ENCODE peak calls at places on chromosomes 12 and 14, in six cellular contexts. E, Z, K, N, P and X are unnamed samples.

GRCh38 chr12:47648056-47648579 is 57.7 kb downstream of the RPAP3 start:
- DNase-seq in Z (no peak), K (no peak), E (no peak), N (no peak), P (no peak), X (no peak)

GRCh38 chr14:72839753-72840390 is 54.0 kb downstream of the DPF3 start:
- DNase-seq in K (no peak), Z (no peak), P (no peak), E (no peak), N (no peak), X (no peak)

GRCh38 chr14:54105406-54105805 is 148.8 kb upstream of the BMP4 start:
- DNase-seq in N (no peak), Z (no peak), E (peak), K (no peak), P (no peak), X (no peak)

GRCh38 chr14:92717571-92718042 is 30.8 kb downstream of the LGMN start:
- DNase-seq in N (no peak), K (no peak), Z (no peak), P (no peak), E (no peak), X (no peak)

GRCh38 chr14:62162998-62163589 is 400.9 kb downstream of the SNAPC1 start:
- DNase-seq in E (peak), N (no peak), Z (no peak), K (no peak), P (peak), X (no peak)

GRCh38 chr14:70926187-70926830 is 19.1 kb downstream of the PCNX1 start:
- DNase-seq in N (no peak), E (no peak), K (no peak), P (no peak), Z (no peak), X (no peak)

GRCh38 chr14:46686652-46687051 is 35.1 kb upstream of the RPL10L start:
- DNase-seq in Z (no peak), P (peak), E (peak), N (no peak), K (no peak), X (no peak)

GRCh38 chr12:32025906-32026305 is 66.7 kb downstream of the RESF1 start:
- DNase-seq in Z (no peak), P (no peak), N (no peak), E (no peak), K (no peak), X (no peak)

GRCh38 chr14:60807971-60808370 is 73.4 kb downstream of the MNAT1 start:
- DNase-seq in N (no peak), K (no peak), Z (no peak), P (no peak), E (peak), X (no peak)

GRCh38 chr12:4978737-4979136 is 64.9 kb upstream of the KCNA5 start:
- DNase-seq in K (no peak), Z (no peak), E (no peak), P (no peak), N (no peak), X (no peak)

GRCh38 chr12:53798575-53798974 is 46.8 kb upstream of the CISTR start:
- DNase-seq in P (peak), Z (no peak), N (no peak), E (no peak), K (no peak), X (no peak)

GRCh38 chr14:61281186-61281676 is at the start of gene TMEM30B:
- DNase-seq in K (no peak), N (peak), Z (no peak), E (peak), P (no peak), X (peak)

GRCh38 chr14:89336338-89336737 is 80.7 kb downstream of the FOXN3 start:
- DNase-seq in N (no peak), Z (no peak), E (peak), P (peak), K (no peak), X (no peak)

GRCh38 chr14:71714225-71714624 is 218.0 kb upstream of the RGS6 start:
- DNase-seq in Z (no peak), E (no peak), P (no peak), N (no peak), K (no peak), X (no peak)

GRCh38 chr14:99780690-99781089 is 12.5 kb upstream of the EML1 start:
- DNase-seq in N (no peak), P (no peak), E (peak), Z (no peak), K (no peak), X (no peak)

GRCh38 chr12:29066061-29066588 is 83.0 kb upstream of the FAR2 start:
- DNase-seq in E (peak), K (no peak), N (no peak), P (peak), Z (no peak), X (no peak)

GRCh38 chr12:1670244-1670814 is 20.5 kb upstream of the ADIPOR2 start:
- DNase-seq in E (no peak), P (no peak), N (no peak), Z (no peak), K (no peak), X (no peak)

GRCh38 chr12:89529738-89530137 is 3.9 kb upstream of the POC1B start:
- DNase-seq in P (peak), Z (no peak), E (peak), K (no peak), N (no peak), X (no peak)

GRCh38 chr12:88035907-88036289 is 6.7 kb upstream of the C12orf50 start:
- DNase-seq in N (peak), E (peak), Z (no peak), K (no peak), P (no peak), X (no peak)

GRCh38 chr14:55109846-55110245 is 19.2 kb upstream of the LGALS3 start:
- DNase-seq in K (no peak), Z (no peak), N (no peak), E (no peak), P (no peak), X (no peak)

GRCh38 chr12:65765436-65765813 is 58.9 kb upstream of the HMGA2 start:
- DNase-seq in E (peak), Z (no peak), P (no peak), N (no peak), K (no peak), X (no peak)

GRCh38 chr12:122116707-122117535 is 38.4 kb downstream of the MLXIP start:
- DNase-seq in K (no peak), E (no peak), P (no peak), N (no peak), Z (no peak), X (peak)

GRCh38 chr12:105275997-105276760 is 40.2 kb upstream of the APPL2 start:
- DNase-seq in K (no peak), P (peak), Z (no peak), N (peak), E (peak), X (no peak)

GRCh38 chr12:51160814-51161459 is 12.0 kb downstream of the TFCP2 start:
- DNase-seq in P (peak), E (no peak), Z (no peak), K (no peak), N (no peak), X (no peak)

GRCh38 chr12:107480836-107481608 is 204.6 kb upstream of the PWP1 start:
- DNase-seq in N (no peak), Z (no peak), K (no peak), P (no peak), E (no peak), X (no peak)

GRCh38 chr12:61071015-61071414 is 1189.2 kb upstream of the USP15 start:
- DNase-seq in K (no peak), Z (no peak), E (no peak), N (no peak), P (no peak), X (no peak)

GRCh38 chr14:67566908-67567307 is 33.2 kb downstream of the PIGH start:
- DNase-seq in Z (no peak), P (no peak), N (no peak), E (peak), K (peak), X (no peak)

GRCh38 chr12:9992296-9992695 is 6.6 kb downstream of the CLEC1B start:
- DNase-seq in P (no peak), E (no peak), Z (no peak), N (no peak), K (no peak), X (no peak)

GRCh38 chr14:32329146-32329545 is at the start of gene AKAP6:
- DNase-seq in E (no peak), P (no peak), Z (no peak), N (no peak), K (no peak), X (no peak)

GRCh38 chr12:69901141-69901900 is 76.3 kb downstream of the MYRFL start:
- DNase-seq in E (peak), P (no peak), K (no peak), N (no peak), Z (no peak), X (no peak)

GRCh38 chr12:128325646-128326045 is 58.7 kb downstream of the TMEM132C start:
- DNase-seq in Z (no peak), N (no peak), K (no peak), P (no peak), E (no peak), X (no peak)

GRCh38 chr12:120760349-120761245 is 35.0 kb downstream of the ACADS start:
- DNase-seq in E (peak), P (no peak), Z (no peak), N (no peak), K (no peak), X (no peak)
- H3K4me3 ChIP-seq in E (no peak), P (no peak), Z (no peak), N (no peak), K (no peak), X (no peak)

DNA sequence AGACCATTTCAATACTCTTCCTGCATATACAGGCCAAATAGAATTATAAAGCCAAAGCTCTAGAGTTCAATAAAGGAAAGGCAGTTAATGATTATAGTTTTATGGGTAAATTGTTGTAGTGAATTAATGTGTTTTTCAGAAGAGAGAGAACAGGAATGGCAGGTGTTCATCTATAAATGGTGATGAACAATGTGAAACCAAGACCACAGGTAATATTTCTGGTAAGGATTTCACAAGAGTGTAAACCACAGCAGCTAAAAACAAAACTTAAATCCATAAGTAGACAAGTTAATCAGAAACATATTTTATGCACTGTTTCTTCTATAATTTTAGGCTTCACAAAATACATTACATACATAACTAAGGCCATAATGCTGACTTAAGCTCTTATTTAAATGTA is 204.4 kb downstream of the SYT1 start:
- DNase-seq in Z (no peak), E (no peak), N (no peak), K (no peak), P (no peak), X (no peak)
- H3K4me3 ChIP-seq in Z (no peak), E (no peak), N (no peak), K (no peak), P (no peak), X (no peak)

GRCh38 chr12:102417055-102417454 is 63.3 kb downstream of the IGF1 start:
- DNase-seq in P (no peak), K (no peak), N (no peak), E (no peak), Z (no peak), X (no peak)
- H3K4me3 ChIP-seq in P (no peak), K (no peak), N (no peak), E (no peak), Z (no peak), X (no peak)

DNA sequence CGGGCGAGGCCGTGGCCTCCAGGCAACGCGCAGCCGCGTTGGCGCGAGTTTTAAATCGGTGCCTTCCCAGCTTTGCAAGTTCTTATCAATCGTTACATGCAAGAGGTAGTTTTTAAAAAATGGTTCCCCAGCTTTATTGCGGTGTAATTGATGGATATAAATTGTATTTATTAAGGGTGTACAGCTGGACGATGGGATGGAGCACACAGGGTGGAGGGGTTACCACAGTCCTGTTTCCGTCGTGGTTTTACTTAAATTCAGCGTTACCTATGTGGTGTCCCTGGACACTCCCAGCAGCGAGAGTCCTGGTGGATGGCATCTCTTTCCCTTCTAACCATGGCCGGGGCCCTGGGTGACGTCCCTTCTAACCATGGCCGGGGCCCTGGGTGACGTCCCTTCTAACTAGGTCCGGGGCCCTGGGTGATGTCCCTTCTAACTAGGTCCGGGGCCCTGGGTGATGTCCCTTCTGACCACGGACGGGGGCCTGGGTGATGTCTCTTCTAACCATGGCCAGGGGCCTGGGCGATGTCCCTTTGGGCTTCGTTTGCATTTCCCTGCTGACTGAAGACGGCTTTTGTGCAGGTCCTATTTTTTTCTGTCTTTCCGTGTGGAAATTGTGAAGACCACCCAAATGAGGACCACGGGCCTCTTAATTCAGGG is 97.9 kb downstream of the TNFAIP2 start:
- DNase-seq in N (no peak), K (no peak), E (no peak), P (no peak), Z (no peak), X (no peak)
- H3K4me3 ChIP-seq in N (no peak), K (peak), E (no peak), P (no peak), Z (no peak), X (no peak)

GRCh38 chr12:12891646-12892355 is 439 bp downstream of the GPRC5A start:
- DNase-seq in P (no peak), E (peak), N (no peak), K (no peak), Z (no peak), X (no peak)

GRCh38 chr12:12893438-12893837 is 2.1 kb downstream of the GPRC5A start:
- DNase-seq in Z (no peak), N (no peak), P (no peak), E (no peak), K (no peak), X (no peak)

GRCh38 chr12:12890492-12890814 is 909 bp upstream of the GPRC5A start:
- DNase-seq in N (no peak), E (no peak), K (peak), P (no peak), Z (no peak), X (no peak)

GRCh38 chr12:12890815-12891645 is at the start of gene GPRC5A:
- DNase-seq in Z (peak), P (peak), K (peak), N (peak), E (peak), X (peak)

DNA sequence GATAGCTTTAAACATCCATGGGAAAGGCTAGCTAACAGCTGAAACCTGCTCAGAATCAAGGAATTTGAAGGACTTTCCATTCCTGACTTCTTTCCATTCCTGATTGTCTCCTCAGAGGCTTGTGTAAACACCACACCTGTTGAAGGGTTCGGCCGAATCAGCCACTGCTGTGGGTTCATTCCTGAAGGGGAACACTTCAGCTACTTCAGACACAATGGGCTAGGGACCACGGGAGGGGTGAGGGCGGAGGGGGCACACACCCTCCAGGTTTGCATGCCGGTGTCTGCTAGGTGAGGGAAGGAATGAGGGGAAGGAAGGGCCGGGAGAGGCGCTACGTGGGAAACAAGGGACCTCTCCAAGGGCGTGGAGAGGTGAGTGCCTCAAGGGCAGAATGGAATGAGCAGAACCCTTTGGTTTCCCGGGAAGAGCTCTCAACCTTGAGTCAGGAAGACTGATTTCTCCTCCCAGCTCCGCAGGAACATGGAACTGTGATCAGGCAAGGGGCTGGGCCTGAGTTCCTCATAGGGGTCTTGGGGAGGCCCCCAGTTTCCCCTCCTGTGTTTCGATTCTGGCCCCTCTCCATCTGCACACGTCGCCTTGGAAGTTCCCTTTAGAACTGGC is 1.4 kb downstream of the GPRC5A start:
- DNase-seq in N (no peak), E (peak), K (peak), Z (no peak), P (no peak), X (no peak)
- H3K4me3 ChIP-seq in N (no peak), E (peak), K (peak), Z (peak), P (no peak), X (no peak)

GRCh38 chr12:96220902-96221301 is 26.7 kb downstream of the ELK3 start:
- DNase-seq in K (no peak), N (no peak), Z (no peak), P (no peak), E (peak), X (no peak)
- H3K4me3 ChIP-seq in K (no peak), N (no peak), Z (no peak), P (no peak), E (no peak), X (no peak)

GRCh38 chr12:112517730-112518129 is 99.0 kb downstream of the PTPN11 start:
- DNase-seq in N (no peak), P (no peak), Z (no peak), E (no peak), K (no peak), X (no peak)

GRCh38 chr12:112515868-112516267 is 97.1 kb downstream of the PTPN11 start:
- DNase-seq in P (no peak), K (no peak), Z (no peak), E (no peak), N (no peak), X (no peak)

GRCh38 chr12:112514926-112515642 is 96.3 kb downstream of the PTPN11 start:
- DNase-seq in K (no peak), N (no peak), P (no peak), Z (no peak), E (no peak), X (no peak)

GRCh38 chr12:112514456-112514855 is 95.7 kb downstream of the PTPN11 start:
- DNase-seq in N (no peak), Z (no peak), P (no peak), K (no peak), E (no peak), X (no peak)

DNA sequence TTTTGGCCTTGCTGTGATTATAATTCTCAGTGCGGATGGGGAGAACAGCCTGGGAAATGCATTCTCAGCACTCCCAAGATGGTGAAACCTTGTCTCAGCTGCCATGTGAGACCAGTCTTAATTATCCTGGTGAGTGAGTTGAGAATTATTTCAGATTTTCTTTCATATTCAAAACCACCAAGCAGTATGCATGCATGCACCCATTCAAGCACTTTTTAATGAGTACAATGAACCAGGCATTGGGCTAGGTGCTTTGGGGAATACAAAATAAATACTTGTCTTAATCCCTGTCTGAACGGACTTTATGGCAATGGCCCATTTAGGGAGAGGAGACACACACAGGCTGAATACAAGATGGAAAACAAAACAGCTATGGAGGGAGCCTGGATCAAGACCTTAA is 94.7 kb downstream of the PTPN11 start:
- DNase-seq in P (no peak), Z (no peak), E (no peak), N (no peak), K (no peak), X (no peak)
- H3K4me3 ChIP-seq in P (no peak), Z (no peak), E (no peak), N (no peak), K (no peak), X (no peak)

GRCh38 chr12:124686885-124687694 is 119.7 kb upstream of the NCOR2 start:
- DNase-seq in E (peak), N (no peak), P (no peak), Z (no peak), K (no peak), X (peak)
- H3K4me3 ChIP-seq in E (no peak), N (no peak), P (no peak), Z (no peak), K (no peak), X (no peak)

DNA sequence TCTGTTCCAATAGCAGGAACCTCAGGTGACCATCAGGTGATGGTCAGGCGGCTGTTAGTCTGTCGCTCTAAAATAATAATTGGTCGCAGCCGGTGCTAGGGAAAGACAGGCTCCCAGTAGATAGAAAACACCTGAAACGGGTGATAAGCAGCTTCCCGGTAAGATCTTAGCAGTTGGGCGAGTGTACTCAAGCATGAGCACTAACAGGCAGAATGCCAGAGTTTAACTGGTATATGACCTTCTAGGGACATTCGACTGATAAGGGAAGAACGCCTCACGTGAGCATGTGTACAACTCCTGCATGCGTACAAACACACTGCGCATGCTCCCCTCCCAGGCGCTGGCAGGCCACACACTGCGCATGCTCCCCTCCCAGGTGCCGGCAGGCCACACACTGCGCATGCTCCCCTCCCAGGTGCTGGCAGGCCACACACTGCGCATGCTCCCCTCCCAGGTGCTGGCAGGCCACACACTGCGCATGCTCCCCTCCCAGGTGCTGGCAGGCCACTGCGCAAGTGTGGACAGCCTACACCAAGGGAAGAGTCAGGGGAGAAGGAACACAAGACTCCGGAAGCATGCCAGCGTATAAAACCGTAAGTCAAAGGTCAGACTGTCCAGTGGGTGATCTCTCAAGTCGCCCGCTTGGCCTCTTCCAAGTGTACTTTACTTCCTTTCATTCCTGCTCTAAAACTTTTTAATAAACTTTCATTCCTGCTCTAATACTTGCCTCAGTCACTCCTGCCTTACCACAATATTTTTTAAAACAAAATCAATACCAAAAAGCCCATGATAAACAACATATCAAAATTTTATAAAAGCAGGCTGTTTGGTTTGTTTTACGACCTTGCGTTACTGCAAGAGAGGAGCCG is 24.5 kb downstream of the GPRC5D start:
- DNase-seq in N (no peak), K (peak), P (no peak), E (peak), Z (peak), X (peak)
- H3K4me3 ChIP-seq in N (no peak), K (peak), P (no peak), E (peak), Z (peak), X (peak)

GRCh38 chr12:109741970-109742372 is 28.3 kb downstream of the FAM222A start:
- DNase-seq in P (no peak), Z (no peak), E (no peak), K (peak), N (no peak), X (peak)
- H3K4me3 ChIP-seq in P (no peak), Z (no peak), E (no peak), K (no peak), N (no peak), X (no peak)